ENCODE peak calls at places on chromosomes 5 and 9, in nine cellular contexts. K is stromal cell of bone marrow; J is CD8-positive, alpha-beta T cell; Y is stimulated activated CD4-positive, alpha-beta T cell treated with anti-CD3 and anti-CD28 coated beads, Interleukin-1b, Interleukin-23, amount 100 ng/mL, for 48 hours; N is heart left ventricle; D is lower lobe of right lung; O is CD8-positive, alpha-beta memory T cell; Q is Ammon's horn; L is tibial artery. I is an unnamed sample.

GRCh38 chr5:77869115-77869798 is 93.1 kb upstream of the TBCA start:
- DNase-seq in K (no peak), L (no peak), O (no peak), D (no peak), N (no peak), Y (no peak), J (no peak), Q (no peak), I (no peak)

GRCh38 chr5:134070979-134071849 is 43.3 kb upstream of the TCF7 start:
- DNase-seq in K (no peak), D (no peak), L (no peak), O (no peak), J (peak; percentile 32), N (no peak), Q (no peak), Y (peak; percentile 59), I (no peak)

GRCh38 chr9:99713838-99714306 is 107.8 kb upstream of the NR4A3 start:
- DNase-seq in L (no peak), N (no peak), Y (no peak), D (no peak), Q (no peak), J (no peak), K (no peak), O (no peak), I (no peak)

GRCh38 chr5:74589204-74590056 is 51.1 kb downstream of the ENC1 start:
- DNase-seq in Q (no peak), L (no peak), O (no peak), N (no peak), Y (no peak), K (no peak), J (no peak), D (no peak), I (no peak)

GRCh38 chr5:125045647-125046046 is 299.2 kb upstream of the ZNF608 start:
- DNase-seq in K (no peak), L (no peak), J (no peak), O (no peak), Y (no peak), Q (no peak), D (no peak), N (no peak), I (no peak)

GRCh38 chr9:95822583-95823431 is 52.7 kb upstream of the ERCC6L2 start:
- DNase-seq in N (no peak), Y (peak; percentile 41), L (no peak), Q (no peak), O (no peak), K (peak; percentile 57), D (no peak), J (no peak), I (no peak)

GRCh38 chr9:134225186-134225585 is 60.8 kb upstream of the RNU6ATAC start:
- DNase-seq in J (peak; percentile 14), Y (no peak), N (peak; percentile 18), O (no peak), K (no peak), D (peak; percentile 26), L (no peak), Q (no peak), I (no peak)

GRCh38 chr9:34602906-34603305 is 9.0 kb downstream of the RPP25L start:
- DNase-seq in Y (no peak), Q (no peak), D (no peak), O (no peak), L (no peak), J (no peak), K (no peak), N (no peak), I (no peak)

GRCh38 chr9:104027295-104027694 is 66.8 kb upstream of the SMC2 start:
- DNase-seq in N (no peak), Y (no peak), K (no peak), J (no peak), Q (no peak), D (no peak), O (no peak), L (no peak), I (no peak)

GRCh38 chr9:78921341-78921740 is 624.4 kb downstream of the PSAT1 start:
- DNase-seq in N (no peak), D (no peak), Y (no peak), J (no peak), Q (no peak), L (no peak), K (no peak), O (no peak), I (no peak)

GRCh38 chr5:154390096-154390495 is 55.7 kb upstream of the SAP30L start:
- DNase-seq in Y (no peak), J (no peak), N (no peak), K (no peak), D (no peak), Q (no peak), L (no peak), O (no peak), I (no peak)

I was measured in coronary artery.